ENCODE peak calls at places on chromosome 17, in six cellular contexts. Q, N, F, V, G and D are unnamed samples.

GRCh38 chr17:63984651-63985386 is 12.1 kb upstream of the SCN4A start:
- DNase-seq in Q (peak; percentile 91), N (peak; percentile 74), F (peak; percentile 55), V (peak; percentile 87), G (peak; percentile 52), D (peak; percentile 74)

GRCh38 chr17:78993981-78994671 is 14.4 kb upstream of the LGALS3BP start:
- DNase-seq in Q (no peak), N (no peak), F (no peak), V (no peak), G (peak; percentile 4), D (no peak)

GRCh38 chr17:61091096-61091495 is 308.5 kb upstream of the TBX2 start:
- DNase-seq in Q (no peak), N (no peak), F (no peak), V (no peak), G (no peak), D (no peak)

GRCh38 chr17:8706431-8706830 is 38.2 kb downstream of the CCDC42 start:
- DNase-seq in Q (no peak), N (no peak), F (no peak), V (no peak), G (no peak), D (no peak)

GRCh38 chr17:39781028-39781800 is 43.5 kb downstream of the GRB7 start:
- DNase-seq in Q (no peak), N (no peak), F (no peak), V (no peak), G (no peak), D (no peak)

GRCh38 chr17:34596897-34597296 is 17.5 kb downstream of the TMEM132E start:
- DNase-seq in Q (no peak), N (no peak), F (no peak), V (no peak), G (no peak), D (no peak)

GRCh38 chr17:51951737-51952136 is 206.8 kb downstream of the CA10 start:
- DNase-seq in Q (no peak), N (no peak), F (no peak), V (no peak), G (no peak), D (no peak)

GRCh38 chr17:58391302-58391984 is 25.9 kb downstream of the RNF43 start:
- DNase-seq in Q (no peak), N (peak; percentile 25), F (peak; percentile 86), V (peak; percentile 99), G (no peak), D (no peak)

GRCh38 chr17:47802341-47803022 is 19.1 kb downstream of the OSBPL7 start:
- DNase-seq in Q (peak; percentile 41), N (peak; percentile 22), F (peak; percentile 48), V (peak; percentile 80), G (no peak), D (no peak)

GRCh38 chr17:45413498-45413923 is 19.2 kb downstream of the ARHGAP27 start:
- DNase-seq in Q (no peak), N (no peak), F (no peak), V (no peak), G (peak; percentile 60), D (no peak)

GRCh38 chr17:2042355-2042929 is 620 bp downstream of the OVCA2 start:
- DNase-seq in Q (no peak), N (peak; percentile 68), F (no peak), V (no peak), G (no peak), D (no peak)

GRCh38 chr17:6531575-6531974 is 24.8 kb downstream of the PITPNM3 start:
- DNase-seq in Q (no peak), N (no peak), F (no peak), V (no peak), G (no peak), D (no peak)

GRCh38 chr17:58986005-58986404 is 120.7 kb downstream of the TRIM37 start:
- DNase-seq in Q (peak; percentile 11), N (no peak), F (no peak), V (no peak), G (no peak), D (no peak)

GRCh38 chr17:49577651-49577935 is 1.9 kb downstream of the NXPH3 start:
- DNase-seq in Q (no peak), N (no peak), F (no peak), V (no peak), G (no peak), D (no peak)
- H3K4me3 ChIP-seq in Q (no peak overlapping the region), N (no peak overlapping the region), F (no peak overlapping the region), V (no peak overlapping the region), G (peak overlapping the region; percentile 68), D (no peak overlapping the region)

DNA sequence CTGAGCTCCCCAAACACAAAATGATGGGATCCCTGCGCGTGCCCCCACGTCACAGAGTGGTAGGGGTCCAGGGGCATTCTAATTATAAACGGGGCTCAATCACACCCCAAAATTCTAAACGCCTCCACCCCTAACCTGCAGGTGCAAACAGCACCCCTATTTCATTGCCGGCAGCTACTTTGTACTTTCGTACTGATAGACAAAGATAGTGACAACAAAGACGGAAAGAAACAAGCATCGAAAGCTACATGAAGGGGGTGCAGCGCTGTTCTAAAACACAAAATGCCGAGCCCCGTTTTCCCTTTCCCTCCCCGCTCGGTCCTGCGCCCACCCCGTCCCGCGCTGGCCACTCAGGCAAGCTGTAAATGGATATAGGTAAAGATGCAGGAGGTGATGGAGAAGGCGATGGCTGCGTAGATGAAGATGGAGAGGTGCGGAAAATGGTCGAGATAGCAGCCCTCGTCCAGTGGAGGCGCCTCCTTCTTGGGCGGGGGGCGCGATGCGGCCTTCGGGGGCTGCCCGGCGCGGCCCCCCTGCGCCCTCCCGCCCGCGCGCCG is 14.0 kb downstream of the MIS12 start:
- DNase-seq in Q (peak; percentile 12), N (peak; percentile 13), F (no peak), V (no peak), G (no peak), D (no peak)
- H3K27ac ChIP-seq in Q (peak overlapping the region; percentile 77), N (no peak overlapping the region), F (no peak overlapping the region), V (no peak overlapping the region), G (peak overlapping the region; percentile 37), D (no peak overlapping the region)

GRCh38 chr17:17701112-17701511 is 19.9 kb downstream of the RAI1 start:
- DNase-seq in Q (no peak), N (no peak), F (no peak), V (no peak), G (no peak), D (no peak)
- H3K4me3 ChIP-seq in Q (no peak overlapping the region), N (no peak overlapping the region), F (no peak overlapping the region), V (no peak overlapping the region), G (peak overlapping the region; percentile 33), D (no peak overlapping the region)

DNA sequence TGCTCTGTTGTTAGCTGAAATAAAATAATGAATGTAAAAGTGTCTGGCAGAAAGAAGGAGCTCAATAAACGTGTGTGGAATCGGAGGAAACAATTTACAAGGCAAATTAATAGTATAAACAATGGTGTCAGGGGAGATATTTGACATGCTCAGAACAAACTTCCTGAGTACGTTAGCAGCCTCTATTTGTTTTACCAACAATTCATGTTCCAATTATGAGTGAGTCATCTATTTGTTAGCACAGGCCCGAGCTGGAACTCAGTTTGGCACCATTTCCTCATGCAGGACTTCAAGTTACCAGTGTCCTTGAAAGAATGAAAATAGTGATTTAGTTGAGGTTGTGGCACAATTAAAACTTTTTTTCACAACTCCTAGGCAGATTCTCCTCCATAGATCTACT is 9.1 kb downstream of the ASIC2 start:
- DNase-seq in Q (peak; percentile 87), N (peak; percentile 70), F (peak; percentile 31), V (peak; percentile 81), G (no peak), D (no peak)
- H3K27ac ChIP-seq in Q (peak overlapping the region; percentile 74), N (peak overlapping the region; percentile 71), F (no peak overlapping the region), V (peak overlapping the region; percentile 86), G (no peak overlapping the region), D (no peak overlapping the region)

GRCh38 chr17:70060415-70060814 is 14.6 kb upstream of the KCNJ16 start:
- DNase-seq in Q (peak; percentile 45), N (no peak), F (no peak), V (no peak), G (no peak), D (no peak)

GRCh38 chr17:70059649-70060048 is 15.4 kb upstream of the KCNJ16 start:
- DNase-seq in Q (no peak), N (no peak), F (no peak), V (no peak), G (no peak), D (no peak)

GRCh38 chr17:70053241-70054234 is 21.5 kb upstream of the KCNJ16 start:
- DNase-seq in Q (peak; percentile 36), N (no peak), F (no peak), V (no peak), G (no peak), D (peak; percentile 27)

GRCh38 chr17:70054961-70055360 is 20.1 kb upstream of the KCNJ16 start:
- DNase-seq in Q (no peak), N (no peak), F (no peak), V (no peak), G (no peak), D (no peak)

DNA sequence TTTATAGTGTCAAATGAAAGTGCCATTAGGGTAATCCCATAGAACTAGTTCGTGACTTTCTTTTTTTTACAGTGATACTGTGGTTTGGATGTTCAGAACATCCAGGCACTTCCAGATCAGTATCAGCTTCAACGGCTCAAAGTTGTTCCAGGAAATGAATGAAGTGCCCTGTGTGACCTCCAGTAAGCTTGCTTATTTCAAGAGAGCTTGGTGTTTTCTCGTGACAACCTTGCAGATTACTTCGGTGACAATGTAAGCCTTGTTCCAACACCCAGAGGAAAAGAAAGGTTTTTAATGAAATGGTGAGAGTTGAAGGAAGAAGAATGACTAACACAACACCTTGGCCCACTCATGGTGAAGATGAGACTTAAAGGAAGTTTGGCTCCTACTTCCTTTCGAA is 15.9 kb upstream of the KCNJ16 start:
- DNase-seq in Q (no peak), N (no peak), F (no peak), V (no peak), G (no peak), D (no peak)
- H3K4me3 ChIP-seq in Q (no peak overlapping the region), N (no peak overlapping the region), F (no peak overlapping the region), V (no peak overlapping the region), G (no peak overlapping the region), D (no peak overlapping the region)